ENCODE peak calls at places on chromosomes 3 and 15, in seven cellular contexts. Z, I, V, N, F, K and M are unnamed samples.

GRCh38 chr3:41907330-41908073 is 54.4 kb downstream of the ULK4 start:
- DNase-seq in N (no peak), Z (peak), V (no peak), K (peak), F (no peak), I (no peak), M (peak)

GRCh38 chr15:31352911-31353811 is 26.5 kb downstream of the KLF13 start:
- DNase-seq in N (peak), I (peak), F (no peak), K (peak), V (peak), Z (peak), M (peak)

GRCh38 chr15:57503051-57503702 is 88.5 kb upstream of the MYZAP start:
- DNase-seq in F (no peak), N (no peak), V (no peak), Z (peak), I (no peak), K (no peak), M (no peak)

GRCh38 chr3:188400494-188401243 is 246.7 kb downstream of the LPP start:
- DNase-seq in I (no peak), V (no peak), K (no peak), N (peak), F (no peak), Z (no peak), M (no peak)

GRCh38 chr3:40477671-40478070 is 749 bp downstream of the ZNF619 start:
- DNase-seq in F (no peak), V (no peak), N (no peak), K (no peak), I (no peak), Z (no peak), M (no peak)

GRCh38 chr15:34109775-34110663 is 8.1 kb downstream of the PGBD4 start:
- DNase-seq in F (no peak), Z (peak), I (no peak), K (peak), V (peak), N (peak), M (peak)

GRCh38 chr15:72796515-72797337 is 13.2 kb upstream of the ADPGK start:
- DNase-seq in K (peak), Z (peak), N (peak), V (peak), F (peak), I (peak), M (no peak)

GRCh38 chr15:72227720-72228119 is 3.3 kb downstream of the PKM start:
- DNase-seq in V (no peak), I (no peak), F (no peak), Z (no peak), K (no peak), N (no peak), M (no peak)

GRCh38 chr3:126498936-126499335 is 18.6 kb downstream of the UROC1 start:
- DNase-seq in I (no peak), N (no peak), F (no peak), K (no peak), V (no peak), Z (no peak), M (no peak)

GRCh38 chr15:84979651-84980050 is 2.0 kb upstream of the PDE8A start:
- DNase-seq in V (no peak), K (no peak), I (peak), N (no peak), F (no peak), Z (no peak), M (no peak)

GRCh38 chr3:139198929-139199328 is 144.9 kb upstream of the MRPS22 start:
- DNase-seq in V (no peak), I (no peak), Z (no peak), N (no peak), F (no peak), K (no peak), M (peak)

GRCh38 chr3:196931157-196931556 is 11.2 kb downstream of the NCBP2 start:
- DNase-seq in N (no peak), K (no peak), V (no peak), Z (no peak), F (no peak), I (no peak), M (no peak)

GRCh38 chr3:52172262-52172757 is 18.1 kb upstream of the POC1A start:
- DNase-seq in N (no peak), F (no peak), Z (no peak), I (no peak), K (no peak), V (no peak), M (no peak)

GRCh38 chr3:68876112-68876713 is 56.1 kb downstream of the TAFA4 start:
- DNase-seq in Z (peak), I (no peak), K (peak), N (peak), V (peak), F (no peak), M (peak)

GRCh38 chr3:194003128-194004057 is 132.6 kb upstream of the HES1 start:
- DNase-seq in I (peak), F (peak), N (peak), V (peak), K (peak), Z (peak), M (peak)

GRCh38 chr15:63372018-63372705 is 9.5 kb downstream of the CA12 start:
- DNase-seq in Z (peak), N (no peak), K (peak), V (peak), I (peak), F (no peak), M (peak)

GRCh38 chr15:91857772-91858171 is 4.3 kb downstream of the SLCO3A1 start:
- DNase-seq in K (no peak), I (no peak), V (no peak), F (no peak), Z (no peak), N (peak), M (no peak)

GRCh38 chr3:107315136-107315535 is 62.1 kb upstream of the CCDC54 start:
- DNase-seq in F (no peak), I (no peak), N (no peak), K (no peak), V (peak), Z (peak), M (no peak)

GRCh38 chr3:145628211-145628610 is 532.8 kb downstream of the PLOD2 start:
- DNase-seq in V (no peak), N (no peak), I (no peak), K (no peak), Z (no peak), F (no peak), M (no peak)

GRCh38 chr15:62416535-62416934 is 251.4 kb upstream of the C2CD4B start:
- DNase-seq in V (no peak), N (no peak), F (no peak), I (no peak), K (no peak), Z (no peak), M (no peak)

GRCh38 chr15:22968356-22968755 is 11.8 kb downstream of the CYFIP1 start:
- DNase-seq in K (peak), V (peak), Z (peak), I (no peak), N (no peak), F (no peak), M (peak)

GRCh38 chr3:104939196-104939595 is 427.5 kb upstream of the ALCAM start:
- DNase-seq in I (no peak), N (no peak), F (no peak), V (peak), K (no peak), Z (peak), M (peak)

GRCh38 chr3:175620532-175620931 is 761.4 kb downstream of the NAALADL2 start:
- DNase-seq in K (no peak), N (no peak), I (no peak), F (no peak), V (no peak), Z (no peak), M (no peak)

GRCh38 chr3:49415931-49416601 is 3.8 kb downstream of the TCTA start:
- DNase-seq in Z (no peak), V (no peak), N (peak), K (no peak), F (no peak), I (no peak), M (no peak)

GRCh38 chr15:98794211-98794610 is 145.9 kb downstream of the IGF1R start:
- DNase-seq in V (no peak), Z (no peak), I (no peak), K (no peak), N (no peak), F (no peak), M (no peak)

DNA sequence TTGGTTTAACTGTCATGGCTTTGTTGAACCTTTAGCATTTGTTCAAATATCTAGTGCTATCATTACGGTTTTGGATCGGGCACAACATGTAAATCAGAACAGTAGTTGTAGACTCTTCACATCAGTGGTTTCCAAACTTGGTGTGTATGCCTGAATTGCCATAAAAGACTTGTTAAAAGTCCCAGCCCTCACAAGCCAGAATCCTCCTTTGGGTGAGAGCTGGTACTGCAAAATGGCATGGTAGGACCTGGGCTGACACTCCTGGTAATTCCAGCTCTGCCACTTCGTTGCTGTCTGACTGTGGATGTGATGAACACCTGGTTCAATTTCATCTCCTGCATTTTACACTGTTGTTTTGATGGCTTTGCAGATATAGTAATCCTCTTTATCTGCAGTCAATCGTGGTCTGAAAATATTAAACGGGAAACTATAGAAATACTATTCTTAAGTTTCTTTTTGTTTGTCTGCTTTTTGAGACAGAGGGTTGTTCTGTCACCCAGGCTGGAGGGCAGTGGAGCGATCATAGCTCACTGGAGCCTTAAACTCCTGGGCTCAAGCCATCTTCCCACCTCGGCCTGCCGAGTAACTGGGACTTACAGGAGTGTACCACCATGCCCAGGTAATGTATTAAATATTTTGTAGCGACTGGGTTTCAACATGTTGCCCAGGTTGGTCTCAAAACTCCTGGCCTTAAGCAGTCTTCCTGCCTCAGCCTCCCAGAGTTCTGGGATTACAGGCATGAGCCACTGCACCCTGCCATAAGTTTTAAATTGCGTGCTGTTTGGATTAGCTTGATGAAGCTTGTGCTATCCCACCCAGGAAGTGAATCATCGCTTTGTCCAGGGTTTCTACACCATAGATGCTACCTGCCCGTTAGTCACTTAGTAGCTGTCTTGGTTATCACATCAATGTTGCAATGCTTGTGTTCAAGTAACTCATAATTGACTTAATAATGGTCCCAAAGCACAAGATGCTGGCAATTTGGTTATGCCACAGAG is 61.6 kb downstream of the RAB7A start:
- DNase-seq in V (peak), Z (peak), N (peak), F (no peak), I (no peak), K (peak), M (peak)
- TF ChIP-seq CTCF in V (peak), Z (peak), N (no peak), F (peak), I (peak), K (peak), M (peak)

DNA sequence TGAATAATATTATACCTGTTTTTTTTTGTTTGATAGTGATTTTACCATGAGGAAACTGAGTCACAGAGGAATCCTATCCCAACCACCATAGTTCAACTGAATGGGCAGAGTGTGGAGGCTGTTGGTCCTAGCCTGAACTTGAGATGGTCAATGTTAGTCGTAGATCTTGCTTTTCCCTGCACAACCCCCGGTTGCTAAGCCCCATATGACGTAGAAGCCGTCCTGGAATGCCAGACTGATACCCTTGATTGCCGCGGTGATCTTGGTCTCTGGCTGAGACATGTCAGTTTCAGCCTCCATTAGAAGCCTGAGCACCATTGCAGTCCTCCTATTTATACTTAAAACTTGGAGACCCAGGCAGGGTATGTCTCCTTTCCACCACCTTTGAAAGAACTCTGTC is 53.3 kb downstream of the RPLP1 start:
- DNase-seq in K (no peak), V (no peak), Z (no peak), I (no peak), N (no peak), F (no peak), M (no peak)
- TF ChIP-seq CTCF in K (no peak), V (no peak), Z (no peak), I (no peak), N (no peak), F (no peak), M (no peak)

DNA sequence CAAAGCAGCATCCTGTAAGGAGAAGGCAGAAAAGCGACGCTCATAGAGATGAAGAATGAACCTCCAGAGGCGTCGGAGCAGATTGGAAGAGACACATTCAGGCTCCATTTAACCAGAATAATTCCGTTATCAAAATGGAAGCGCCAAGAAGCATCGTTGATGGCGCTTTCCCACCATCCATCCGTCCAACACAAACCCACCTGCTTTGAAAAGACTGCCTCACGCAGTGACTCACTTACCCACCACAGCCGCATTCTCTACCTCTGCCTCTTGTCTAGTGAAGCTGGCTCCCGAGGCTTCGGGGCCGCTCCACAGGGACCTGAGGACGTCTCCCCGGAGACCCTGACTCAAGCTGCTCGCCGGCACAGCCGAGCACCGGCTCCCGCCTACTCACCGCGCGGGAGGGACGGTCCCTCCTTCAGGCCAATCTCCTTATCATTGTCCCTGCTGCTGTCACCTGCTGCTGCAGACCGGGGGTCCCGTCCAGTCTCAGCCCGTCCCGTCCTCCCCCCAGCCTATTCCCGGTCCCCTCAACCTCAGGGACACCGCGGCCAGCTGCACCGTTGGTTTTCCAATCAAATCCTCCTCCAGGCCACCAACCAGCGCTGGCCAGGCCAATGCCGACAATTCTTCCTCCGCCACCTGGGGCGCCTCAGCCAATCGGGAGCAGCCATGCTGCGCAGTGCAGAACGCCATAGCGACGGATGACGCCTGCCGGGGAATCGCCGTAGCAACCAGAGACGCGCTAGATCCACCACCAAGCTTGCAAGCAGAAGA is at the start of gene NEK10:
- DNase-seq in K (peak), N (peak), I (peak), F (peak), V (peak), Z (peak), M (peak)
- TF ChIP-seq CTCF in K (no peak), N (no peak), I (peak), F (no peak), V (no peak), Z (no peak), M (peak)

DNA sequence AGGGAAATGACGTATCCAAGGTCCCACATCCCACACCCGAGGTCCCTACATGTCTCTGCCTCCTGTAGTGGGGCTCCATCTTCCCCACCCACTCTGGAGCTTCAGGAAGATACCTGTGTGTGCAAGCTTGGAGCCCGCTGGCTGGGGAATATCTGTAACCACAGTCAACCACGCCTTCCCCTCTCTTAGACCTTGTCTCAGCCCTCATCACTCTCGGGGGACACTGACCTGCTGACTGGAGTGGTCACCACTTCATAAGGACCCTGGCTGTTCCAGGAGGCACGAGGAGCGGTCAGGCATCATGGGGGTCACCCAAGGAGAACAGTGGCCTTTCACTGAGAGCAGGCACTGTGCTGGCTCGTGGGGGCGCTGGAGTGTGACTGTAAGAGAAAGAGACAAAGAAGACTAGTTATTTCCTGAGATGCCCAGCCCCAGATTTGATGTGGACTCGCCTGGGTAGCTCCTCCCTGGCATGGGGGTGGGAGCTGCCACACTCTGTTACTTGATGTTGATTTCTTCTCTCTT is 48.6 kb downstream of the CTXND1 start:
- DNase-seq in Z (no peak), F (no peak), K (no peak), V (no peak), I (no peak), N (no peak), M (no peak)
- TF ChIP-seq CTCF in Z (no peak), F (no peak), K (no peak), V (no peak), I (no peak), N (no peak), M (no peak)

GRCh38 chr3:134197681-134198261 is 52.9 kb downstream of the RYK start:
- DNase-seq in K (peak), N (peak), F (no peak), V (peak), Z (peak), I (no peak), M (peak)
- TF ChIP-seq CTCF in K (peak), N (peak), F (peak), V (peak), Z (peak), I (peak), M (peak)

GRCh38 chr3:127749787-127750225 is 72.5 kb downstream of the MGLL start:
- DNase-seq in Z (no peak), K (no peak), N (no peak), F (no peak), I (no peak), V (no peak), M (no peak)
- TF ChIP-seq CTCF in Z (no peak), K (no peak), N (peak), F (no peak), I (no peak), V (no peak), M (peak)

GRCh38 chr3:157354722-157355121 is 81.9 kb upstream of the PTX3 start:
- DNase-seq in K (peak), V (peak), F (no peak), N (peak), I (no peak), Z (peak), M (peak)
- TF ChIP-seq CTCF in K (peak), V (peak), F (peak), N (peak), I (no peak), Z (peak), M (peak)

GRCh38 chr3:5140230-5140621 is 18.1 kb downstream of the ARL8B start:
- DNase-seq in F (no peak), N (no peak), K (no peak), I (no peak), V (no peak), Z (no peak), M (no peak)

GRCh38 chr3:5136211-5136610 is 14.1 kb downstream of the ARL8B start:
- DNase-seq in F (no peak), N (no peak), K (no peak), V (no peak), Z (no peak), I (no peak), M (no peak)

GRCh38 chr3:5133689-5134088 is 11.6 kb downstream of the ARL8B start:
- DNase-seq in N (no peak), I (no peak), V (no peak), K (no peak), Z (no peak), F (no peak), M (no peak)

GRCh38 chr3:5138214-5138981 is 16.3 kb downstream of the ARL8B start:
- DNase-seq in I (no peak), F (no peak), K (peak), N (no peak), V (peak), Z (peak), M (peak)

DNA sequence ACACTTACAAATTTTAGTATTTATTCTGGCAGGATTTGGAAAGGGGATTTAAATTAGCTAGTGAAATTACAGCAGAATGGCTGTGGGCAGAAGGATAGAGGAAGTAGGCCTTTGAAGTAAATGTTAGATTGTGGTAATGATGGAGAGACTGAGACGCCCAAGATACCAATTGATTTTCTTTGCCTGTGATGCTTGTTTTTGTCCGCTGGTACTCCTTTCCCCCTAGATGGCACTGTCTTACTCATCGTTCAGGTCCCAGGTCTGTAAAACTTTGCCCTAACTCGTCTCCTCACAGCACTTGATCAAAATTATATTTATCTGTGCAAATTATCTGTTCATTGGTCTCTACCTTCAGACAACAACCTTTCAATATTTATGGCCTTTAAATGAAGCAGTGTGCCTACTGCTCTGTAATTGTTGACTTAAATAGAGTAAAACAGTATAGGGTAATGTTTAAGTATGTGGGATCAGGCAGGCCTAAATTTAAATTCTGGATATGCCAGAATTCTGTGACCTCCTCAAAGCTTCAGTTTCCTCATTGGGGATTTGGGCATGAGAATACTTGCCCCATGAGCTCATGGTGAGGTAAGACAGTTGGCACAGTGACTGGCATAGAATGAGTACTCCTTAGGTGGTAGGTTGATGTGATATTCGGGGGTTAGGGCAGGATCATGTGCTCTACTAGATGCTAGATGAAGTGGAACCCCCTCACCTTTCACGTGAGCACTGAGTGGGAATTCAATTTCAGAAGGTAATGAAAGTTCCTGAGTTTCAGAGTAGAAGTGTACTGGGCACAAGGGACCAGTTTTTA is 14.7 kb downstream of the ARL8B start:
- DNase-seq in Z (peak), F (no peak), N (peak), K (peak), I (no peak), V (peak), M (peak)
- TF ChIP-seq CTCF in Z (peak), F (no peak), N (peak), K (peak), I (peak), V (peak), M (peak)